ENCODE peak calls at places on chromosomes 5 and 9, in nine cellular contexts. J is cardiac fibroblast, D is foreskin fibroblast, S is tibial artery, O is IMR-90, X is A673, M is GM10248, R is AG09319, H is transverse colon. Y is an unnamed sample.

GRCh38 chr5:133932441-133933168 is 35.8 kb downstream of the C5orf15 start:
- DNase-seq in J (no peak), D (no peak), S (no peak), O (no peak), X (no peak), M (no peak), R (no peak), H (peak), Y (peak)

GRCh38 chr5:140043508-140043872 is 391 bp upstream of the NRG2 start:
- DNase-seq in J (no peak), D (no peak), S (peak), O (no peak), X (peak), M (peak), R (no peak), H (no peak), Y (no peak)

GRCh38 chr5:174386306-174386705 is 338.1 kb upstream of the MSX2 start:
- DNase-seq in J (peak), D (no peak), S (no peak), O (peak), X (no peak), M (no peak), R (no peak), H (no peak), Y (no peak)

GRCh38 chr5:74639538-74640449 is 734 bp downstream of the ENC1 start:
- DNase-seq in J (peak), D (peak), S (no peak), O (peak), X (peak), M (peak), R (no peak), H (peak), Y (no peak)

GRCh38 chr5:77356740-77357139 is 135.4 kb downstream of the WDR41 start:
- DNase-seq in J (no peak), D (peak), S (no peak), O (peak), X (no peak), M (peak), R (peak), H (no peak), Y (no peak)

GRCh38 chr5:51104556-51104955 is 278.7 kb upstream of the ISL1 start:
- DNase-seq in J (no peak), D (no peak), S (no peak), O (no peak), X (no peak), M (no peak), R (no peak), H (no peak), Y (no peak)

GRCh38 chr5:112467467-112467866 is 48.4 kb upstream of the EPB41L4A start:
- DNase-seq in J (no peak), D (no peak), S (no peak), O (no peak), X (no peak), M (no peak), R (no peak), H (no peak), Y (no peak)

GRCh38 chr9:21708225-21708624 is 94.2 kb upstream of the MTAP start:
- DNase-seq in J (no peak), D (peak), S (no peak), O (no peak), X (no peak), M (no peak), R (no peak), H (no peak), Y (no peak)

GRCh38 chr5:179297026-179297425 is 48.2 kb downstream of the ADAMTS2 start:
- DNase-seq in J (no peak), D (no peak), S (peak), O (no peak), X (no peak), M (no peak), R (no peak), H (no peak), Y (no peak)

GRCh38 chr9:137439158-137439714 is 1.9 kb downstream of the ENTPD8 start:
- DNase-seq in J (no peak), D (no peak), S (no peak), O (no peak), X (no peak), M (no peak), R (no peak), H (no peak), Y (peak)

GRCh38 chr9:104808030-104808614 is 44.2 kb downstream of the NIPSNAP3B start:
- DNase-seq in J (peak), D (peak), S (no peak), O (peak), X (peak), M (no peak), R (no peak), H (no peak), Y (no peak)
- TF ChIP-seq CTCF in J (peak), D (peak), S (peak), O (peak), X (peak), M (no peak), R (peak), H (no peak), Y (no peak)

GRCh38 chr9:116605904-116606341 is 81.2 kb upstream of the TRIM32 start:
- DNase-seq in J (peak), D (peak), S (no peak), O (no peak), X (no peak), M (no peak), R (peak), H (no peak), Y (no peak)
- TF ChIP-seq CTCF in J (no peak), D (no peak), S (no peak), O (no peak), X (no peak), M (no peak), R (peak), H (no peak), Y (no peak)

DNA sequence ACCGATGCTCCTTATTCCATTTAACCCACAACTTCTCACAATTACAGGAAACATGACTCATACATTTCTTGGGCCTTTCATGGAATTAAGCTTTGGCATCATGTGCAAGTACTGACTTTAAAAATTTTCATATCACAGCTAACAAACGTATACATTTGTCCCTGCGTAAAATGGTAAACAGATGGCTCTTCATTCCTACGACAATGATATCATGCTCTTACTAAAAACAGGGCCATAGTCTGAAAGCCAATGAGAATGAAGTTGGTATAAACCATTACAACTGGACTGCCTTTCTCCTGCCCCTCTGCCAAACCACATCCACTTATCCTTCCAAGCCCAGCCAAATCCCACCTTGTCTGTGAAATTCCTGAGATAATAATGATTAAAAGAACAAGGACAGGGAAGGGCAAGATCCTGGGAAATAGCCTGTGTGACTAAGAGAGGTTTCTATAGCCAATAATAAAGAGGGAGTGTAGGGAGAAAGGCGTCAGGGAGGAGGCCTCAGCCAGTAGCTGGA is 44.9 kb upstream of the ZNF366 start:
- DNase-seq in J (peak), D (peak), S (no peak), O (peak), X (peak), M (no peak), R (peak), H (no peak), Y (no peak)
- TF ChIP-seq CTCF in J (no peak), D (no peak), S (no peak), O (no peak), X (no peak), M (no peak), R (no peak), H (no peak), Y (no peak)

DNA sequence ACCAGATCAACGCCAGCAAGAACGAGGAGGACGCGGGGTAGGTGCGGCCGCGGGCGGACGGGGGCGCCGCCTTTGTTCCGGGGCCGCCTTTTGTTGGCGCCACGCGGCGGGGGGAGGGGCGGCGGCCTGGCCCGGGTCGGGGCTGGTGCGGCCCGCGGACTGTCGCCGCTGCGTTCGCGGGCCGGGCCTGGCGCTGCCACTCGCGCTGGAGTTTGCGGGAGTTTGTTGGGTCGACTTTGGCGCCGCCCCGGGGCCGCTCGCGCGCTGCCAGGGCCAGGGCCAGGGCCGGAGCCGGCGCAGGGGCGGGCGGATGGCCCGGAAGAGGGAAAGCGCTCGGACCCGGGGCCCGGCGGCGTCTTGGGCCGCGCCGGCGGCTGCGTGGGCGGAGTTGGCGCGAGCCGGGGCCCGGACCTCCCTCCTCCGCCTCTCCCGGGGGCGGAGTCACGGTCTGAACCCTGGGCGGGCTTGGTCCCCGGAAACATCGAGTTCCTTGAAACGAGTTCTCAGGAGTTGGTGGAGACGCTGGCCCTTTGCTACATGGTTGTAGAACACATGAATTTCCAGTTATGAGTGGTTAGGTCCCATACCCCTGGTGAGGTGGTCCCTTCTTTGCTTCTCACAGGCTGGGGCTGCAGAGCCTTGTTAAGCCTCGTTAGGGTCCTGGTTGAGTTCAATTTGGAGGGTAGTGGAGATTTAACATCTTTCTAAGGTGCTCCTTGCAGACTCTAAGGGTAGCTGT is 846 bp downstream of the HNRNPAB start:
- DNase-seq in J (peak), D (peak), S (peak), O (peak), X (peak), M (peak), R (peak), H (peak), Y (peak)
- TF ChIP-seq CTCF in J (no peak), D (no peak), S (no peak), O (no peak), X (no peak), M (peak), R (no peak), H (no peak), Y (no peak)

DNA sequence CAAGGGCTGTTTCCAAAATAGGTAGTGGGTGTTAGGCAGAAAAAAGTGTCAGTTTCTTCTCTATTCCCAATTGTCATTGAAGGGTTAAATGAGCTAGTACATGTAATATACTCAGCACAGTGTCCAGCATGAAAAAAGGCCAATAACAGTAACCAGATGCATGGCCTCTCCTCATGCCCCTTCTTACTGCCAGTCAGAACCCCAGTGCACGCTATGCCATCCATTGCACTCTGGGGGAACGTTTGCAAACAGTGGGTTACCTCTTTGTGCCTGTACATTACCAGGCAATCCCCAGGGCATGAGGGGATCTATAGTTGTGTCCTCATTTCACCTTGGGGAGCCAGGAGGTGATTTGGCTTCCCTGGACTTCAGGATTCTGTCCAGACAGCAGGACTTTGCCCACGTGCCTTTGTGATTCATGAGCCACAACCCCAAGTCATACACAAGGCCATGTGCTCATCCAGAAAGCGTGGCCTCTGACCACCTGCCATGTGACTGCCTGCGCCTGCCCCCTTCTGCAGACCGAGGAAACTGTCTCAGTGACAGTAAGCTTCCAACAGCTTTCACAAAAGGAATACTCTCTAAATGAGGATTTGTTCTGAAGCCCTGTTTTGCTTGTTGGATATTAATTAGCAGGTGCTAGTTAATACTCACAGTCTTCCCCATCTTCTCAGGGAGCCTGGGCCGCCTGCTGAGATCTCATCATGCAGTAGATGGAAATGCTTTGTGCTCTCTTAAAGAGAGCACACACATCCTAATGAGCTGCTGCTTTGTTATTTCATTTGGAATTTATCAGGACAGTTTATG is 36.8 kb upstream of the ANGPTL2 start:
- DNase-seq in J (peak), D (peak), S (peak), O (peak), X (peak), M (no peak), R (peak), H (peak), Y (no peak)
- TF ChIP-seq CTCF in J (peak), D (peak), S (no peak), O (peak), X (peak), M (no peak), R (peak), H (no peak), Y (no peak)

GRCh38 chr9:72753261-72753893 is 199.5 kb downstream of the ALDH1A1 start:
- DNase-seq in J (peak), D (peak), S (no peak), O (peak), X (peak), M (no peak), R (no peak), H (no peak), Y (peak)
- TF ChIP-seq CTCF in J (peak), D (peak), S (peak), O (peak), X (peak), M (peak), R (peak), H (peak), Y (no peak)

Y was measured in mucosa of descending colon.